ENCODE peak calls at places on chromosomes 4 and X, in four cellular contexts. L is A549, R is stomach, J is heart left ventricle. K is an unnamed sample. For H3K4me1, the result is how much of the 10 kb centered on the place peaks cover.

GRCh38 chr4:130238121-130238520 is 1142.2 kb downstream of the C4orf33 start:
- DNase-seq in L (no peak), R (no peak), J (no peak), K (no peak)

GRCh38 chr4:80171251-80171650 is 26.1 kb upstream of the PRDM8 start:
- DNase-seq in L (no peak), R (no peak), J (no peak), K (no peak)

GRCh38 chr4:81131563-81131962 is 83.5 kb downstream of the PRKG2 start:
- DNase-seq in L (no peak), R (no peak), J (no peak), K (no peak)

GRCh38 chr4:89829470-89830138 is 7.4 kb downstream of the SNCA start:
- DNase-seq in L (no peak), R (no peak), J (no peak), K (no peak)

GRCh38 chrX:310621-311155 is 7.9 kb downstream of the GTPBP6 start:
- DNase-seq in L (no peak), R (no peak), J (peak), K (no peak)

GRCh38 chrX:133495464-133496391 is 80.4 kb upstream of the GPC4 start:
- DNase-seq in L (no peak), R (peak), J (peak), K (no peak)

GRCh38 chr4:88356771-88357170 is 21.9 kb upstream of the HERC6 start:
- DNase-seq in L (no peak), R (no peak), J (no peak), K (no peak)

GRCh38 chrX:57817302-57817701 is 93.0 kb downstream of the ZXDA start:
- DNase-seq in L (no peak), R (no peak), J (no peak), K (no peak)

GRCh38 chrX:97556359-97556758 is 672.7 kb downstream of the RPA4 start:
- DNase-seq in L (no peak), R (no peak), J (no peak), K (no peak)

GRCh38 chr4:2624782-2625548 is 88.5 kb downstream of the FAM193A start:
- DNase-seq in L (no peak), R (no peak), J (no peak), K (no peak)

GRCh38 chr4:21596521-21596920 is 352.1 kb downstream of the KCNIP4 start:
- DNase-seq in L (no peak), R (no peak), J (no peak), K (no peak)

GRCh38 chrX:41449615-41450014 is 2.5 kb downstream of the NYX start:
- DNase-seq in L (no peak), R (no peak), J (peak), K (no peak)

GRCh38 chr4:70192895-70193294 is 2.6 kb upstream of the ODAM start:
- DNase-seq in L (no peak), R (no peak), J (no peak), K (no peak)

GRCh38 chr4:151799417-151800030 is 38.7 kb upstream of the GATB start:
- DNase-seq in L (no peak), R (no peak), J (no peak), K (no peak)

DNA sequence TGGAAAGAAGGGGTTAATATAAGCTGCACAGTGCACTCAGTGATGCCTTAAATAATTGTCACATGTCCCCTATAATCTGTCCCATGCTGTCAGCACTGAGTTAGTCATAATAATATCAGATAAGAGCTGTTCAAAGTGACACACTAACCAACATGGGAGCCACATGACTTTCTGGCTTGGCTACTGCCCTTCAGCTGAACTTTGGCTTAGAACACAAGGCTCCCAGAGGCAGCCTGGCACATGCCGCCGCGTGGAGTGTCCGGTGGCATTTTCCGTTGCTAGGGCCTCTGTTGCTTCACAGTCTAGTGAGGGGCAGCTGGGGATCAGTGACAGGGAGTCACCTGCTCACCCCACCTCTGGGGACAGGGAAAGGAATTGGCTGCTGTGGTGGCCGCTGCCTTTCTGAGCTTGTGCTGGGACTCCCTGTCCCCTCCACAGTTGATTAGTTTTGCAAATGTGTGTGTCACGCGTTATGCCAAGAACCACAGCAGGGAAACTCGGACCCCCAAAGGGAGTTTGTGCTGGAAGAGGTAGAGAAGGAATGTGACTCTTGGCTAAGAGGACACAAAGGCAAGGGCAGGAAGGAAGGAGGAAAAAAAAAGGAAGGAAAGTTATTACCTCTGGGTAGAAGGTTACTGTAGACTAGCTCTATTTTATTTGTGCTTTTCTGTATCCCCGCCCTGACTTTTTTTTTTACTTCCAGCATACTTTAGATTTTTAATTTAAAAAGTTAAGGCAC is 41.1 kb upstream of the PPARGC1A start:
- DNase-seq in L (no peak), R (peak), J (peak), K (no peak)
- TF ChIP-seq POLR2A in L (no peak), R (no peak), J (no peak), K (no peak)

GRCh38 chrX:120464409-120464808 is 4.7 kb downstream of the LAMP2 start:
- DNase-seq in L (no peak), R (no peak), J (no peak), K (no peak)
- H3K4me1 ChIP-seq in L (under half), R (under half), J (under half), K (under half)

GRCh38 chrX:10856797-10857196 is 236.4 kb upstream of the MID1 start:
- DNase-seq in L (no peak), R (no peak), J (no peak), K (no peak)

GRCh38 chrX:10855845-10856244 is 235.5 kb upstream of the MID1 start:
- DNase-seq in L (no peak), R (no peak), J (no peak), K (no peak)

GRCh38 chrX:10851809-10852208 is 231.4 kb upstream of the MID1 start:
- DNase-seq in L (no peak), R (no peak), J (no peak), K (no peak)

GRCh38 chrX:10859353-10859752 is 239.0 kb upstream of the MID1 start:
- DNase-seq in L (no peak), R (no peak), J (no peak), K (no peak)

GRCh38 chrX:10854594-10854993 is 234.2 kb upstream of the MID1 start:
- DNase-seq in L (no peak), R (no peak), J (no peak), K (no peak)
- H3K27ac ChIP-seq in L (no peak), R (no peak), J (no peak), K (no peak)

GRCh38 chr4:52721968-52722814 is 29.0 kb downstream of the ERVMER34-1 start:
- DNase-seq in L (peak), R (peak), J (peak), K (no peak)
- TF ChIP-seq POLR2A in L (peak), R (no peak), J (peak), K (no peak)

GRCh38 chrX:153952373-153953026 is 8.1 kb upstream of the RENBP start:
- DNase-seq in L (no peak), R (no peak), J (no peak), K (no peak)
- H3K4me1 ChIP-seq in L (under half), R (under half), J (under half), K (under half)

GRCh38 chr4:168856312-168856711 is 153.7 kb downstream of the CBR4 start:
- DNase-seq in L (no peak), R (no peak), J (no peak), K (no peak)
- H3K27ac ChIP-seq in L (no peak), R (no peak), J (peak), K (peak)

DNA sequence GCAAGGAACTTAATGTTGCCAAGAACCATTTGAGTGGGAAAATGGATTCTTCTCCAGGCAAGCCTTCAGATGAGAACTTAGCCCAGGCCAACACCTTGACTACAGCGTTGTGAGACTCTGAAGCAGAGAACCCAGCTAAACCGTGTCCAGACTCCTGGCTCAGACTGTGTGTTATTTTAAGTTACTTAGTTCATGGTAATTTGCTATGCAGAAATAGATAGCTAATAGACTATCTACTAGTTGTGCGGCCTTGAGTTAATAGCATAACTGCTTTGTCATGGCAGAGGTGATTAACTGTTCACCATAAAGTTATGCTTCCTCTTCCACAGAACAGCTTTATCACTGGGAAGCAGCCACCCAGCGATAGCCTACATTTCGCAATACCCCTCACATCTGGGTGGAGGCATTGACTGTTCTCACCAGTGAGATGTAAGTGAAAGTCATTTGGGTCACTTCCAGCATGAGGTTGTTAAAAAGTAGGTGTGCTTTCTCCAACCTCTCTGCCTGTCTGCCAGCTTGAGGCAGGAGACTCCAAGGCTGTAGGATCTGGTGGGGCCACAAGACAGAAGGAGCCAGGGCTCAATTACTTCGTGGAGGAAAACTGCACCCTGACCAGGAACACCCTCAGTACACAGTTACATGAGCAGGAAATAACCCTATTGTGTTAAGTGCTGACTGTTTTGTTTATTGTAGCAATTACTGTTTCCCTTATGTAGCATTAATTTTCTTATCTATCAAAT is 94.2 kb downstream of the GPAT3 start:
- DNase-seq in L (no peak), R (peak), J (peak), K (no peak)
- TF ChIP-seq POLR2A in L (no peak), R (no peak), J (no peak), K (no peak)

GRCh38 chrX:151982217-151982616 is 7.7 kb upstream of the GABRE start:
- DNase-seq in L (peak), R (no peak), J (no peak), K (peak)
- H3K4me1 ChIP-seq in L (half or more), R (under half), J (under half), K (under half)

DNA sequence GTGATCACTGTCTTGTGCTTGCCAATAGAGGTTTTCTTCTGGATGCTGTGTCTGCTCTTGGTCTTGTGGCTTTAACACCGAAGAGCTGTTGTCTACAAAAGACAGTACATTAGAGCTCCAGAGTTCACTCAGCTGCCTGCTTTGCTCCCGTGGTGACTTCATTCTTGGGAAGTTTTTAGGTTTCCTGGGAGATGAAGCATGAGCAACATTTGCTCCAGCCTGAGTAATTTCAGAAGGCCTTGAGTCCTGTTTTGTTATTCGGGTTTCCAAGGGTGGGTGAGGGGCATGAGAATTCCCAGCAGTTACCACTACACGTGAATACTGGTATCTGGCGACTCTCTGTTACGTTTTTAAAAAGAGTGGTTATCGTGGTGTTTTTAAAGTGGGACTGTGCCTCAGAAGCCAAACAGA is 189.2 kb downstream of the SHROOM3 start:
- DNase-seq in L (peak), R (no peak), J (peak), K (no peak)
- H3K27ac ChIP-seq in L (no peak), R (no peak), J (peak), K (peak)

K was measured in vagina.